ENCODE peak calls at places on chromosome 13, in nine cellular contexts. P is endothelial cell of umbilical vein, J is ovary, B is IMR-90, E is stomach, M is prostate gland, T is adrenal gland, Q is esophagus muscularis mucosa, D is transverse colon. H is an unnamed sample. For H3K27me3, the result is how much of the 10 kb centered on the place peaks cover.

GRCh38 chr13:107900775-107901174 is 314.6 kb downstream of the LIG4 start:
- DNase-seq in P (peak), J (no peak), B (peak), E (no peak), M (no peak), T (no peak), Q (no peak), D (no peak), H (no peak)

GRCh38 chr13:46803586-46803985 is 6.6 kb upstream of the ESD start:
- DNase-seq in P (no peak), J (no peak), B (peak), E (no peak), M (no peak), T (no peak), Q (no peak), D (no peak), H (no peak)

GRCh38 chr13:76239031-76239680 is 603.0 kb downstream of the LMO7 start:
- DNase-seq in P (no peak), J (no peak), B (no peak), E (no peak), M (no peak), T (no peak), Q (no peak), D (no peak), H (no peak)

GRCh38 chr13:113654175-113654560 is 3.8 kb downstream of the ATP4B start:
- DNase-seq in P (peak), J (no peak), B (no peak), E (no peak), M (no peak), T (no peak), Q (no peak), D (no peak), H (no peak)

GRCh38 chr13:109784590-109785140 is 1.7 kb downstream of the IRS2 start:
- DNase-seq in P (peak), J (peak), B (peak), E (peak), M (peak), T (peak), Q (peak), D (peak), H (peak)

GRCh38 chr13:26914624-26915023 is 154.0 kb upstream of the GPR12 start:
- DNase-seq in P (no peak), J (no peak), B (no peak), E (no peak), M (no peak), T (no peak), Q (no peak), D (no peak), H (no peak)

GRCh38 chr13:106287351-106287750 is 248.1 kb downstream of the EFNB2 start:
- DNase-seq in P (no peak), J (no peak), B (no peak), E (no peak), M (no peak), T (no peak), Q (no peak), D (no peak), H (no peak)

GRCh38 chr13:41244555-41244954 is 18.8 kb downstream of the MTRF1 start:
- DNase-seq in P (no peak), J (no peak), B (peak), E (no peak), M (no peak), T (no peak), Q (no peak), D (no peak), H (no peak)

GRCh38 chr13:39509616-39510015 is 93.4 kb downstream of the LHFPL6 start:
- DNase-seq in P (no peak), J (no peak), B (no peak), E (no peak), M (no peak), T (no peak), Q (no peak), D (no peak), H (no peak)

GRCh38 chr13:24503376-24503690 is 9.2 kb downstream of the PARP4 start:
- DNase-seq in P (no peak), J (no peak), B (no peak), E (no peak), M (no peak), T (no peak), Q (no peak), D (peak), H (no peak)

GRCh38 chr13:67130444-67130843 is 99.7 kb downstream of the PCDH9 start:
- DNase-seq in P (no peak), J (no peak), B (no peak), E (no peak), M (no peak), T (no peak), Q (no peak), D (no peak), H (no peak)

GRCh38 chr13:31200636-31200970 is 828 bp downstream of the B3GLCT start:
- DNase-seq in P (peak), J (peak), B (no peak), E (peak), M (peak), T (peak), Q (no peak), D (peak), H (no peak)

GRCh38 chr13:41456768-41457588 is at the start of gene RGCC:
- DNase-seq in P (peak), J (no peak), B (peak), E (peak), M (peak), T (peak), Q (no peak), D (peak), H (no peak)

GRCh38 chr13:40982772-40983171 is 36.3 kb downstream of the ELF1 start:
- DNase-seq in P (peak), J (no peak), B (peak), E (no peak), M (peak), T (no peak), Q (no peak), D (peak), H (no peak)

GRCh38 chr13:48492123-48493075 is 40.5 kb downstream of the RCBTB2 start:
- DNase-seq in P (peak), J (peak), B (peak), E (peak), M (peak), T (peak), Q (no peak), D (peak), H (no peak)

GRCh38 chr13:30323524-30323923 is 16.2 kb upstream of the KATNAL1 start:
- DNase-seq in P (no peak), J (no peak), B (no peak), E (no peak), M (no peak), T (no peak), Q (no peak), D (no peak), H (no peak)

GRCh38 chr13:110132178-110132975 is 174.6 kb downstream of the COL4A1 start:
- DNase-seq in P (no peak), J (no peak), B (peak), E (no peak), M (peak), T (no peak), Q (peak), D (no peak), H (no peak)

GRCh38 chr13:74210693-74211393 is 76.6 kb upstream of the KLF12 start:
- DNase-seq in P (peak), J (no peak), B (peak), E (peak), M (no peak), T (no peak), Q (no peak), D (no peak), H (no peak)

GRCh38 chr13:65907656-65908441 is 1322.3 kb downstream of the PCDH9 start:
- DNase-seq in P (no peak), J (no peak), B (peak), E (no peak), M (no peak), T (no peak), Q (no peak), D (no peak), H (no peak)

GRCh38 chr13:37621811-37622361 is 23.3 kb upstream of the POSTN start:
- DNase-seq in P (no peak), J (peak), B (peak), E (no peak), M (no peak), T (no peak), Q (no peak), D (no peak), H (no peak)

GRCh38 chr13:31166591-31166990 is 4.9 kb upstream of the HSPH1 start:
- DNase-seq in P (no peak), J (no peak), B (peak), E (no peak), M (no peak), T (no peak), Q (no peak), D (no peak), H (no peak)

GRCh38 chr13:28031220-28031903 is 42.9 kb upstream of the URAD start:
- DNase-seq in P (no peak), J (no peak), B (no peak), E (no peak), M (no peak), T (no peak), Q (no peak), D (peak), H (peak)

GRCh38 chr13:100542546-100543156 is 45.9 kb downstream of the GGACT start:
- DNase-seq in P (peak), J (no peak), B (peak), E (no peak), M (no peak), T (no peak), Q (no peak), D (no peak), H (no peak)

GRCh38 chr13:48515732-48516131 is 17.1 kb downstream of the RCBTB2 start:
- DNase-seq in P (no peak), J (no peak), B (no peak), E (no peak), M (no peak), T (no peak), Q (no peak), D (no peak), H (no peak)

GRCh38 chr13:24664726-24665409 is 15.3 kb upstream of the ATP12A start:
- DNase-seq in P (no peak), J (no peak), B (peak), E (no peak), M (no peak), T (no peak), Q (no peak), D (no peak), H (no peak)

GRCh38 chr13:29849071-29849541 is 1.3 kb downstream of the UBL3 start:
- DNase-seq in P (peak), J (no peak), B (peak), E (no peak), M (peak), T (peak), Q (no peak), D (peak), H (no peak)

GRCh38 chr13:24228852-24229458 is 68.4 kb downstream of the SPATA13 start:
- DNase-seq in P (peak), J (no peak), B (peak), E (no peak), M (no peak), T (no peak), Q (no peak), D (no peak), H (no peak)

GRCh38 chr13:54162069-54162468 is 1133.5 kb downstream of the OLFM4 start:
- DNase-seq in P (no peak), J (no peak), B (no peak), E (no peak), M (no peak), T (no peak), Q (no peak), D (no peak), H (no peak)

GRCh38 chr13:113209336-113209879 is at the start of gene CUL4A:
- DNase-seq in P (no peak), J (peak), B (peak), E (peak), M (peak), T (peak), Q (no peak), D (peak), H (peak)

GRCh38 chr13:111904701-111905608 is 162.0 kb upstream of the SOX1 start:
- DNase-seq in P (no peak), J (no peak), B (no peak), E (no peak), M (no peak), T (peak), Q (peak), D (no peak), H (no peak)

GRCh38 chr13:113020323-113021080 is 51.5 kb downstream of the MCF2L start:
- DNase-seq in P (no peak), J (no peak), B (no peak), E (no peak), M (no peak), T (no peak), Q (no peak), D (no peak), H (no peak)

GRCh38 chr13:40158218-40158617 is 502.8 kb downstream of the COG6 start:
- DNase-seq in P (peak), J (no peak), B (no peak), E (no peak), M (no peak), T (no peak), Q (no peak), D (no peak), H (no peak)

GRCh38 chr13:72763411-72763810 is 18.3 kb downstream of the DIS3 start:
- DNase-seq in P (no peak), J (no peak), B (no peak), E (no peak), M (no peak), T (no peak), Q (no peak), D (no peak), H (no peak)

GRCh38 chr13:37208052-37208451 is 102.6 kb upstream of the CSNK1A1L start:
- DNase-seq in P (no peak), J (no peak), B (peak), E (no peak), M (no peak), T (no peak), Q (no peak), D (no peak), H (no peak)

GRCh38 chr13:99250977-99251825 is 7.0 kb downstream of the GPR18 start:
- DNase-seq in P (no peak), J (no peak), B (no peak), E (no peak), M (no peak), T (no peak), Q (no peak), D (no peak), H (no peak)

GRCh38 chr13:40146063-40146462 is 490.6 kb downstream of the COG6 start:
- DNase-seq in P (no peak), J (no peak), B (no peak), E (no peak), M (no peak), T (no peak), Q (no peak), D (no peak), H (no peak)

GRCh38 chr13:79417741-79418140 is 11.7 kb upstream of the RBM26 start:
- DNase-seq in P (no peak), J (no peak), B (no peak), E (no peak), M (no peak), T (no peak), Q (no peak), D (no peak), H (no peak)

GRCh38 chr13:67769063-67769986 is 539.2 kb upstream of the PCDH9 start:
- DNase-seq in P (no peak), J (peak), B (no peak), E (no peak), M (no peak), T (no peak), Q (no peak), D (no peak), H (no peak)

GRCh38 chr13:19596960-19597361 is 35.6 kb upstream of the TPTE2 start:
- DNase-seq in P (no peak), J (no peak), B (peak), E (no peak), M (no peak), T (no peak), Q (no peak), D (no peak), H (no peak)

DNA sequence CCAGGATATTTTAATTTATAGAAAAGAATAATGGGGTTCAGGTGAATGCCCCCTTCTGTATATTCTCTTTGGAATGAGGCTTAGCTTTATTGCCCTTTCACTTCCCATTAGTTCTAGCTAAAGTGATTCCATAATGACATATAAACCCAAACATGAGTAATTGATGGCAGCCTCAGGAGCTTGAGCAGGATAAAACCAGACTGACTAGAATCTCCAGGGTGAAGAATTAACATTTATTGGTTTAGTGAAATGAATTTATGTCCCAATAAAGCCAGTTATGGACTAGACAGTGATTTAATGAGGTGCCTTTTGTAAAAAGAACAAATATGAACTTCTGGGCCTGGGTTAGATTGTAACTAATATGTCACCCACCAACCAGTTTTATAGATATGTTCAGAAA is 26.7 kb upstream of the OLFM4 start:
- DNase-seq in P (no peak), J (no peak), B (no peak), E (no peak), M (peak), T (no peak), Q (no peak), D (no peak), H (no peak)
- H3K27ac ChIP-seq in P (no peak), J (no peak), B (no peak), E (no peak), M (no peak), T (no peak), Q (no peak), D (no peak), H (no peak)

GRCh38 chr13:35770756-35771291 is 294.3 kb upstream of the MAB21L1 start:
- DNase-seq in P (no peak), J (no peak), B (no peak), E (no peak), M (no peak), T (no peak), Q (no peak), D (no peak), H (no peak)
- TF ChIP-seq POLR2A in P (no peak), J (no peak), B (no peak), E (no peak), M (no peak), T (no peak), Q (no peak), D (no peak), H (no peak)

GRCh38 chr13:32737111-32737571 is 150.9 kb downstream of the PDS5B start:
- DNase-seq in P (peak), J (no peak), B (no peak), E (no peak), M (peak), T (no peak), Q (no peak), D (no peak), H (no peak)
- H3K27me3 ChIP-seq in P (under half), J (under half), B (under half), E (under half), M (under half), T (under half), Q (under half), D (under half), H (under half)

GRCh38 chr13:64725492-64725891 is 2504.6 kb downstream of the PCDH9 start:
- DNase-seq in P (no peak), J (no peak), B (no peak), E (no peak), M (no peak), T (no peak), Q (no peak), D (no peak), H (no peak)

GRCh38 chr13:64718116-64718515 is 2512.0 kb downstream of the PCDH9 start:
- DNase-seq in P (no peak), J (no peak), B (no peak), E (no peak), M (no peak), T (no peak), Q (no peak), D (no peak), H (no peak)

DNA sequence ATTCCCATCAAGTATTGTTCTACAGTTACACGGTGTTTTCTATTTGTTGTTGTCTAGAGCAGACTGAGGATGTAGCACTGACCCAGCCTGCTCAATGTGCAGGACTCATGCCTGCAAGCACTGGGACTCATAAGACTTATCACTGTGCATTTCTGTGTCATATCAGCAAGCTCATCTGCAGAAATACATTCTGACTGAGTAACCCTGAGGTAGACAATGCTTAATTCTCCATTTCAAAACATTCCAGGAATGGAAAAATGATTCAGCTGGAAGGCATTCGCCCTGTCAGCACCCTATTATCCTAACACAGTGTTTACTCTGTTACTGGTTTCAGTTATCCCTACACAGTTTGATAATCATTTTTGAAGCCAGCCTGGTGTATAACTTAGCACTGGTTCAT is 2506.4 kb downstream of the PCDH9 start:
- DNase-seq in P (peak), J (no peak), B (peak), E (no peak), M (no peak), T (no peak), Q (no peak), D (no peak), H (no peak)
- H3K27ac ChIP-seq in P (peak), J (no peak), B (no peak), E (no peak), M (no peak), T (no peak), Q (no peak), D (no peak), H (no peak)